ENCODE peak calls at places on chromosomes 2 and 18, in eight cellular contexts. A is naive thymus-derived CD8-positive, alpha-beta T cell; F is BE2C; U is cardiac septum; G is amniotic epithelial cell; O is OCI-LY7; C is stimulated activated CD8-positive, alpha-beta memory T cell treated with anti-CD3 and anti-CD28 coated beads, Interleukin-15, amount 100 ng/mL, for 48 hours; X is adrenal gland. J is an unnamed sample.

GRCh38 chr2:120693121-120693520 is 42.5 kb upstream of the GLI2 start:
- DNase-seq in A (no peak), F (no peak), U (no peak), G (no peak), O (no peak), C (no peak), X (no peak), J (no peak)

GRCh38 chr2:9800975-9801723 is 42.1 kb upstream of the TAF1B start:
- DNase-seq in A (peak; percentile 52), F (no peak), U (no peak), G (peak; percentile 53), O (no peak), C (peak; percentile 35), X (no peak), J (no peak)

GRCh38 chr2:68206779-68207178 is 45.6 kb downstream of the PPP3R1 start:
- DNase-seq in A (no peak), F (no peak), U (no peak), G (no peak), O (no peak), C (no peak), X (no peak), J (no peak)

GRCh38 chr18:48405971-48406370 is 3.2 kb downstream of the ZBTB7C start:
- DNase-seq in A (no peak), F (no peak), U (no peak), G (no peak), O (no peak), C (no peak), X (no peak), J (no peak)

GRCh38 chr2:224039770-224040088 is 643 bp upstream of the SERPINE2 start:
- DNase-seq in A (no peak), F (no peak), U (no peak), G (no peak), O (no peak), C (no peak), X (no peak), J (peak; percentile 27)

GRCh38 chr2:240246173-240246820 is 105.8 kb upstream of the OTOS start:
- DNase-seq in A (no peak), F (no peak), U (no peak), G (no peak), O (no peak), C (no peak), X (no peak), J (no peak)

GRCh38 chr2:96815326-96816126 is 542 bp upstream of the CNNM3 start:
- DNase-seq in A (peak; percentile 69), F (no peak), U (no peak), G (peak; percentile 49), O (peak; percentile 34), C (no peak), X (peak; percentile 35), J (no peak)

GRCh38 chr2:232418466-232419244 is 12.0 kb downstream of the ALPG start:
- DNase-seq in A (no peak), F (no peak), U (peak; percentile 61), G (peak; percentile 32), O (no peak), C (peak; percentile 33), X (no peak), J (no peak)

GRCh38 chr2:67851946-67852345 is 210.9 kb downstream of the C1D start:
- DNase-seq in A (no peak), F (no peak), U (no peak), G (no peak), O (no peak), C (no peak), X (no peak), J (no peak)

GRCh38 chr2:37652199-37652640 is 19.2 kb downstream of the CDC42EP3 start:
- DNase-seq in A (no peak), F (no peak), U (no peak), G (peak; percentile 93), O (peak; percentile 61), C (no peak), X (no peak), J (no peak)

GRCh38 chr2:119085613-119086012 is 72.9 kb downstream of the C1QL2 start:
- DNase-seq in A (no peak), F (no peak), U (no peak), G (peak; percentile 44), O (no peak), C (no peak), X (no peak), J (no peak)

GRCh38 chr2:177673602-177674595 is 281.3 kb downstream of the AGPS start:
- DNase-seq in A (no peak), F (no peak), U (no peak), G (no peak), O (peak; percentile 4), C (no peak), X (no peak), J (no peak)

GRCh38 chr2:85998071-85998991 is 107.4 kb downstream of the POLR1A start:
- DNase-seq in A (peak; percentile 68), F (no peak), U (peak; percentile 70), G (peak; percentile 60), O (no peak), C (no peak), X (peak; percentile 39), J (no peak)

J was measured in occipital lobe.